ENCODE peak calls at places on chromosome 20, in seven cellular contexts. J is GM23248, N is HCT116, P is IMR-90, M is HepG2, F is neural progenitor cell, E is H1. O is an unnamed sample.

GRCh38 chr20:4720977-4721349 is 746 bp upstream of the PRND start:
- DNase-seq in F (peak; percentile 37), J (no peak), E (no peak), P (no peak), M (no peak), N (no peak), O (no peak)

GRCh38 chr20:10622657-10623418 is 51.0 kb downstream of the JAG1 start:
- DNase-seq in J (peak; percentile 89), F (no peak), E (no peak), M (no peak), P (peak; percentile 72), N (no peak), O (peak; percentile 40)

GRCh38 chr20:44211177-44212039 is 837 bp upstream of the OSER1 start:
- DNase-seq in F (peak; percentile 26), N (no peak), J (peak; percentile 80), M (no peak), P (peak; percentile 48), E (no peak), O (peak; percentile 43)

GRCh38 chr20:52493177-52493711 is 301.7 kb upstream of the ZFP64 start:
- DNase-seq in E (no peak), P (peak; percentile 36), N (no peak), F (no peak), J (peak; percentile 64), M (no peak), O (no peak)

GRCh38 chr20:53822534-53822933 is 228.9 kb upstream of the ZNF217 start:
- DNase-seq in M (no peak), E (no peak), N (no peak), P (no peak), F (no peak), J (no peak), O (no peak)

GRCh38 chr20:47225458-47225857 is 131.0 kb downstream of the ZMYND8 start:
- DNase-seq in J (no peak), M (no peak), E (no peak), F (no peak), N (no peak), P (no peak), O (no peak)

GRCh38 chr20:43962518-43962917 is 47.9 kb downstream of the TOX2 start:
- DNase-seq in J (no peak), P (no peak), N (no peak), E (no peak), M (no peak), F (no peak), O (no peak)

GRCh38 chr20:52035977-52036376 is 155.6 kb downstream of the ZFP64 start:
- DNase-seq in J (no peak), M (no peak), F (no peak), P (no peak), N (no peak), E (no peak), O (no peak)

GRCh38 chr20:47336013-47336754 is 20.3 kb downstream of the ZMYND8 start:
- DNase-seq in E (no peak), J (peak; percentile 93), N (no peak), P (peak; percentile 87), F (no peak), M (no peak), O (peak; percentile 83)

GRCh38 chr20:41138527-41139226 is 1.3 kb downstream of the PLCG1 start:
- DNase-seq in E (no peak), J (peak; percentile 51), N (no peak), P (peak; percentile 12), F (peak; percentile 55), M (peak; percentile 40), O (no peak)
- H3K27ac ChIP-seq in E (peak overlapping the region; percentile 63), J (peak overlapping the region; percentile 58), N (peak overlapping the region; percentile 85), P (peak overlapping the region; percentile 82), F (peak overlapping the region; percentile 33), M (peak overlapping the region; percentile 85), O (peak overlapping the region; percentile 55)

GRCh38 chr20:61805781-61806180 is 259.9 kb downstream of the TAF4 start:
- DNase-seq in F (no peak), E (no peak), N (no peak), M (no peak), P (no peak), J (no peak), O (no peak)

GRCh38 chr20:61806314-61806713 is 259.4 kb downstream of the TAF4 start:
- DNase-seq in P (no peak), E (no peak), M (no peak), F (no peak), J (no peak), N (no peak), O (no peak)

GRCh38 chr20:61807426-61808160 is 258.1 kb downstream of the TAF4 start:
- DNase-seq in F (no peak), J (no peak), M (no peak), E (no peak), N (no peak), P (no peak), O (no peak)

GRCh38 chr20:61808497-61808896 is 257.2 kb downstream of the TAF4 start:
- DNase-seq in E (no peak), N (no peak), F (no peak), J (no peak), P (no peak), M (no peak), O (no peak)

GRCh38 chr20:61806995-61807394 is 258.7 kb downstream of the TAF4 start:
- DNase-seq in F (no peak), N (no peak), P (no peak), M (no peak), J (no peak), E (no peak), O (no peak)
- H3K4me3 ChIP-seq in F (no peak overlapping the region), N (no peak overlapping the region), P (no peak overlapping the region), M (no peak overlapping the region), J (no peak overlapping the region), E (no peak overlapping the region), O (no peak overlapping the region)

GRCh38 chr20:32485770-32486248 is 99.3 kb downstream of the NOL4L start:
- DNase-seq in M (peak; percentile 63), P (no peak), N (no peak), J (no peak), F (no peak), E (no peak), O (no peak)
- H2AFZ ChIP-seq in M (no peak overlapping the region), P (no peak overlapping the region), N (no peak overlapping the region), J (peak overlapping the region; percentile 76), F (no peak overlapping the region), E (no peak overlapping the region), O (no peak overlapping the region)

DNA sequence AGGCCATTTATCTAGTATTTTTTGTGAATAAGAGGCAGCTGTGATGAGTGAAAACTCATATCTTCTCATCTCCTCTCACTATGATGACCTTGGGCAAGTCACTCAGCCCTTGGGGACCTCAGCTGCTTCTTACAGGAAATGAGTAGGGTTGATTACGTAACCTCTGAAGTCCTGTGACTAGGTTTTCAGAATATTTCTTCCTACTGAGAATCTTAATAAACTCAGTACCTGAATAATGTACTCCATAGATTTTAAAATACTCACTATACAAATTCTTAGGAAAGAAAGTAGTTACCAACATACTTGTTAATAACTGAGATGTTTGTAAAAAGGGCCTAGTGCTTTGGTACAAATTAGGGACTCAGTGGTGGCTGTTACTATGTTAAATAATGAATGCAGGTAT is 60.8 kb downstream of the RPRD1B start:
- DNase-seq in M (peak; percentile 52), P (peak; percentile 85), N (no peak), E (no peak), J (peak; percentile 91), F (no peak), O (peak; percentile 59)
- H3K27ac ChIP-seq in M (peak overlapping the region; percentile 66), P (no peak overlapping the region), N (no peak overlapping the region), E (no peak overlapping the region), J (peak overlapping the region; percentile 71), F (no peak overlapping the region), O (no peak overlapping the region)

DNA sequence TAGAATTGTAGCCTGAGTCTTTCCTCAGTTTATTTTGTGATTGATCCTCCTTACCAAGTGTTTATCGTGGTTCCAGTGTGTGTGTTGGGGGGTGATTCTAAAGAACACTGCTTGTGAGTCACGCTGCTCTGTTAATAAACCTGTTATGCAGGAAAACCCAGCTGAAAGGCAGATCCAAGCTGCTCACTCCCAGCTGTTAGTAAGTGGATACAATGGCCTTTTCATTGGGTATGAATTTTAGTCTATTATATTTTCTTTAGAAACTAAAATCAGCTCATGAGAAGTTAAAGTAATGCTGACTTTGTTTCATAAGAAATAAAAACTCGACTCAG is 12.2 kb upstream of the DSTN start:
- DNase-seq in E (no peak), M (peak; percentile 50), N (peak; percentile 78), F (no peak), P (peak; percentile 94), J (peak; percentile 93), O (peak; percentile 92)
- H3K4me3 ChIP-seq in E (no peak overlapping the region), M (no peak overlapping the region), N (peak overlapping the region; percentile 46), F (no peak overlapping the region), P (no peak overlapping the region), J (peak overlapping the region; percentile 62), O (peak overlapping the region; percentile 31)

DNA sequence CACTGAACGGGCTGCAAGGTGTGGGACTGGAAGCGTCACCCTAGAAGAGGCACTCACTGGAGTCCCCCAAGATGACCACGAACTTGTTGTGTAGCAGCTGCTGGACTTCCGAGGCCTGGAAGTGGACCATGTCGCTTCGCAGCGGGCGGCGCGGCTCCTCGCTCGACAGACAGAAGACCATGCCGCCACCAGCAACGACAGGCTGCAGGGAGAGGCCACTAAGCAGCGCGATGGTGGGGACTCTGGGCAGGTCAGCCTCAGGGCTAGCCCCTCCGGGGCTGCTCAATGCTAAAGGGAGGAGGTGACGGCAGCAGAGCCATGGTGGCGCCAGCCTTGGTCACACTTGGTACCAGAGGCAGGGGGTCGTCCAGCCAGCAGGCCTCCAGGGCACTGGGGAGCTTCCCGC is 720 bp downstream of the PCED1A start:
- DNase-seq in M (no peak), E (no peak), N (no peak), P (no peak), J (no peak), F (no peak), O (no peak)
- H2AFZ ChIP-seq in M (no peak overlapping the region), E (no peak overlapping the region), N (no peak overlapping the region), P (peak overlapping the region; percentile 99), J (peak overlapping the region; percentile 94), F (peak overlapping the region; percentile 98), O (peak overlapping the region; percentile 100)

DNA sequence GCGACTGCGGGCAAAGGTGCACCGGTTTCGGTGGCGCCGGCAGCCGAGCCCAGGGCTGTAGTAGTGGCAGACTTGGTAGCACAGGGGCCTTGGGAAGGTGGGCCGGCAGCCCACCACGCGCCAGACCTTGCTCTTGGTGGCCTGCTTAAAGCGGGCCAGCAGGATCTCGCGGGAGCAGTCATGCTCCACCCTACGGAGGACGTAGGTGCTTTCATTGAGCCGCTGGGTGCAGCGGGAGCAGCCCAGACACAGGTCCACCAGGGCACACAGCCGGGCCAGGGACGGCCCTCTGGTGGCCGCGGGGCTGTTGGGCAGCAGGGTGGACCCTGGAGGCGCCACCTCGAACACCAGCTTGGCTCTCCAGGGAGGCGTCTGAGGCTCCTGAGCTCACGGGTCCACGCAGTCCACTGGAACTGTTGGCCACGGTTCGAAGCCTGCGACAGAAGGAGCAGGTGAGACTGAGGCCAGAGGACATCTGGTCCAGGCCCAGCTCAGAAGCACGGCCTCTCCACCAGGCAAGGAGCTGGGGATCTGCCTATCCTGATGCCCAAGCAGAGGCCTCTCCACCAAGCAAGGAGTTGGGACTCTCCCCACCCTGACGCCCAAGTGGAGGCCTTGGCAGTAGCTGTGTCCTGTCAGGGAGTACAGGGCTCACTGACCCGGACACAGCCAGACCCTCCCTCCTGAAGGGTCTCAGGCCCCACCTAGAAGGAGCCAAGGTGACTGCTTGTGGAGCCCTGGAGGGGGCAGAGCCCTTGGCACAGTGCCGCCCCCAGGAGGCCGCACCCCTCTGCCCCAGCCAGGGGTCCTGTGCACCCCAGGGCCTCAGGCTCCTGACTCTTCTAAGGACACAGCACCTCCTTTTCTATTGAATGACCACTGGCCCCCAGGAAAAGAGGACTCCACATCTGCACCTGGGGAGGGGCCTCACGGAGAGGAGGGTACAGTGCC is 976 bp downstream of the HELZ2 start:
- DNase-seq in N (no peak), J (peak; percentile 38), P (no peak), E (no peak), F (peak; percentile 45), M (peak; percentile 65), O (no peak)
- H3K27ac ChIP-seq in N (peak overlapping the region; percentile 43), J (no peak overlapping the region), P (peak overlapping the region; percentile 75), E (no peak overlapping the region), F (no peak overlapping the region), M (no peak overlapping the region), O (peak overlapping the region; percentile 62)

GRCh38 chr20:21512634-21513180 is 1.2 kb downstream of the NKX2-2 start:
- DNase-seq in F (peak; percentile 42), N (no peak), P (no peak), J (no peak), E (no peak), M (no peak), O (no peak)
- H3K4me3 ChIP-seq in F (no peak overlapping the region), N (no peak overlapping the region), P (peak overlapping the region; percentile 17), J (peak overlapping the region; percentile 40), E (no peak overlapping the region), M (no peak overlapping the region), O (no peak overlapping the region)

O was measured in mammary epithelial cell.